ENCODE peak calls at places on chromosomes 2 and 18, in seven cellular contexts. Y is left ventricle myocardium superior; V is CD8-positive, alpha-beta T cell; S is T-helper 17 cell; A is activated CD8-positive, alpha-beta memory T cell treated with anti-CD3 and anti-CD28 coated beads, Interleukin-2, amount 10 ng/mL, durations not matched to agents 7 days and 5 days; L is central memory CD8-positive, alpha-beta T cell; H is activated B cell treated with CpG ODN at 0.5 μM for 24 hours. D is an unnamed sample.

GRCh38 chr18:70146174-70146573 is 59.3 kb downstream of the RTTN start:
- ATAC-seq in L (no peak), Y (no peak), A (no peak), V (no peak), H (no peak), S (no peak), D (no peak)

GRCh38 chr2:228983700-228984099 is 287.4 kb downstream of the PID1 start:
- ATAC-seq in L (no peak), H (no peak), V (no peak), Y (no peak), S (no peak), A (no peak), D (no peak)

GRCh38 chr2:109128466-109129355 is at the start of gene SH3RF3:
- ATAC-seq in Y (peak; percentile 58), A (peak; percentile 4), V (peak; percentile 45), L (peak; percentile 20), S (peak; percentile 36), H (peak; percentile 63), D (peak; percentile 14)

GRCh38 chr2:10439971-10440370 is 8.2 kb downstream of the ODC1 start:
- ATAC-seq in H (no peak), A (no peak), S (peak; percentile 22), Y (no peak), L (no peak), V (no peak), D (no peak)

GRCh38 chr2:101737478-101738240 is 40.2 kb downstream of the MAP4K4 start:
- ATAC-seq in A (no peak), H (no peak), L (no peak), V (no peak), S (no peak), Y (peak; percentile 42), D (no peak)

GRCh38 chr2:102335871-102336366 is 19.7 kb upstream of the IL18R1 start:
- ATAC-seq in Y (peak; percentile 55), V (no peak), A (no peak), L (no peak), S (no peak), H (no peak), D (no peak)

GRCh38 chr2:190843874-190844699 is 36.5 kb upstream of the GLS start:
- ATAC-seq in A (peak; percentile 98), L (no peak), H (peak; percentile 45), Y (no peak), S (no peak), V (no peak), D (peak; percentile 79)

GRCh38 chr18:49562481-49563129 is 748 bp downstream of the LIPG start:
- ATAC-seq in Y (peak; percentile 59), H (no peak), L (no peak), S (no peak), A (no peak), V (no peak), D (no peak)

GRCh38 chr18:77400561-77400960 is 150.9 kb downstream of the GALR1 start:
- ATAC-seq in Y (no peak), L (no peak), A (no peak), H (no peak), V (no peak), S (no peak), D (no peak)

GRCh38 chr2:12867888-12868287 is 151.2 kb downstream of the TRIB2 start:
- ATAC-seq in H (no peak), A (no peak), L (no peak), S (no peak), V (no peak), Y (no peak), D (no peak)

GRCh38 chr2:184890311-184890710 is 292.0 kb downstream of the ZNF804A start:
- ATAC-seq in H (no peak), V (no peak), S (no peak), Y (no peak), L (no peak), A (no peak), D (no peak)

GRCh38 chr2:226985227-226985946 is 149.5 kb downstream of the RHBDD1 start:
- ATAC-seq in A (peak; percentile 34), L (no peak), S (peak; percentile 39), Y (peak; percentile 80), H (peak; percentile 41), V (peak; percentile 54), D (peak; percentile 27)

GRCh38 chr2:226447338-226447885 is 352.2 kb downstream of the IRS1 start:
- ATAC-seq in V (no peak), Y (no peak), L (no peak), S (no peak), A (no peak), H (no peak), D (no peak)

GRCh38 chr2:157497603-157498314 is 53.9 kb upstream of the CYTIP start:
- ATAC-seq in Y (peak; percentile 71), L (peak; percentile 68), V (peak; percentile 91), S (peak; percentile 91), A (peak; percentile 94), H (peak; percentile 78), D (peak; percentile 64)

GRCh38 chr18:39742015-39742466 is 2176.4 kb upstream of the CELF4 start:
- ATAC-seq in Y (no peak), L (no peak), H (no peak), A (no peak), S (no peak), V (no peak), D (no peak)

GRCh38 chr2:66189598-66189997 is 245.3 kb upstream of the MEIS1 start:
- ATAC-seq in S (no peak), H (no peak), Y (peak; percentile 94), V (no peak), L (no peak), A (no peak), D (no peak)

GRCh38 chr2:20103514-20103913 is 52.1 kb upstream of the LAPTM4A start:
- ATAC-seq in H (no peak), Y (no peak), L (no peak), S (no peak), V (no peak), A (no peak), D (no peak)

GRCh38 chr2:240479111-240479501 is 43.6 kb downstream of the GPC1 start:
- ATAC-seq in V (no peak), L (no peak), H (no peak), S (no peak), Y (no peak), A (no peak), D (no peak)

GRCh38 chr2:229474125-229474524 is 203.0 kb upstream of the PID1 start:
- ATAC-seq in V (no peak), Y (no peak), L (no peak), H (no peak), S (no peak), A (no peak), D (no peak)

GRCh38 chr2:184554736-184555135 is 43.6 kb upstream of the ZNF804A start:
- ATAC-seq in Y (no peak), H (no peak), L (no peak), A (no peak), S (no peak), V (no peak), D (no peak)

GRCh38 chr2:157611110-157611509 is 17.6 kb downstream of the ACVR1C start:
- ATAC-seq in Y (no peak), H (no peak), V (no peak), L (no peak), S (no peak), A (no peak), D (no peak)

GRCh38 chr2:42602218-42602936 is 33.9 kb downstream of the MTA3 start:
- ATAC-seq in A (no peak), L (no peak), V (no peak), H (no peak), Y (no peak), S (no peak), D (peak; percentile 65)

GRCh38 chr2:47616506-47616905 is 166.4 kb upstream of the MSH6 start:
- ATAC-seq in S (no peak), Y (no peak), A (no peak), H (no peak), V (no peak), L (no peak), D (no peak)

GRCh38 chr2:165055081-165055879 is 100.0 kb upstream of the SLC38A11 start:
- ATAC-seq in Y (peak; percentile 97), A (peak; percentile 71), S (no peak), L (no peak), H (no peak), V (no peak), D (no peak)

GRCh38 chr2:180222642-180223041 is 215.5 kb upstream of the CWC22 start:
- ATAC-seq in V (no peak), H (no peak), S (no peak), A (no peak), L (no peak), Y (peak; percentile 89), D (no peak)

GRCh38 chr18:9694952-9695495 is 13.1 kb upstream of the RAB31 start:
- ATAC-seq in V (no peak), Y (no peak), L (no peak), H (no peak), S (no peak), A (no peak), D (no peak)

GRCh38 chr2:209307161-209308001 is 116.5 kb upstream of the MAP2 start:
- ATAC-seq in A (no peak), V (no peak), Y (no peak), S (no peak), L (no peak), H (no peak), D (peak; percentile 51)

GRCh38 chr2:63614448-63614968 is 25.7 kb downstream of the MDH1 start:
- ATAC-seq in S (no peak), Y (no peak), V (no peak), L (no peak), H (no peak), A (no peak), D (no peak)

GRCh38 chr2:28164280-28164801 is 228.3 kb upstream of the FOSL2 start:
- ATAC-seq in H (no peak), Y (peak; percentile 96), A (no peak), S (no peak), L (no peak), V (no peak), D (no peak)

GRCh38 chr2:169509230-169509917 is at the start of gene KLHL41:
- ATAC-seq in L (no peak), A (no peak), H (no peak), Y (peak; percentile 77), V (no peak), S (no peak), D (no peak)

GRCh38 chr2:25043241-25043867 is 1.5 kb downstream of the EFR3B start:
- ATAC-seq in Y (no peak), S (no peak), V (peak; percentile 17), A (no peak), H (no peak), L (no peak), D (no peak)

GRCh38 chr18:1954583-1955312 is 616.6 kb downstream of the METTL4 start:
- ATAC-seq in A (no peak), Y (no peak), H (no peak), S (no peak), L (no peak), V (no peak), D (peak; percentile 44)

GRCh38 chr18:10771053-10771709 is 245.4 kb downstream of the NAPG start:
- ATAC-seq in H (no peak), A (peak; percentile 76), V (no peak), L (no peak), Y (no peak), S (no peak), D (no peak)

GRCh38 chr2:236787885-236788284 is 218.3 kb downstream of the ACKR3 start:
- ATAC-seq in V (no peak), A (no peak), Y (peak; percentile 38), H (no peak), S (no peak), L (no peak), D (no peak)

GRCh38 chr2:183022711-183023110 is 15.5 kb downstream of the NCKAP1 start:
- ATAC-seq in A (no peak), H (no peak), S (no peak), V (no peak), L (no peak), Y (peak; percentile 53), D (no peak)

GRCh38 chr2:197369228-197369945 is 58.8 kb upstream of the ANKRD44 start:
- ATAC-seq in Y (no peak), A (no peak), S (no peak), L (no peak), H (no peak), V (no peak), D (no peak)

GRCh38 chr2:173214213-173214612 is 138.6 kb downstream of the MAP3K20 start:
- ATAC-seq in S (no peak), L (no peak), A (no peak), V (no peak), H (no peak), Y (peak; percentile 33), D (no peak)

GRCh38 chr2:42053482-42053790 is 5.6 kb downstream of the PKDCC start:
- ATAC-seq in S (no peak), Y (no peak), H (no peak), V (no peak), L (no peak), A (no peak), D (no peak)

D was measured in stimulated activated memory B cell treated with anti-CD40 and anti-IgM and Interleukin-4, amounts not matched to agents 10 μg/mL and 1 μg/mL and 100 μg/mL, for 72 hours.